ENCODE peak calls at places on chromosomes 1 and 21, in six cellular contexts. B is nephron progenitor cell, V is NCI-H1436, N is NCI-H446 treated with DMSO at 0.1 percent for 48 hours, E is GF-D8, W is PC-9. T is an unnamed sample.

GRCh38 chr1:223835754-223836153 is 10.0 kb downstream of the TP53BP2 start:
- DNase-seq in N (no peak), E (peak), V (no peak), B (no peak), W (no peak), T (no peak)

GRCh38 chr1:27879374-27880082 is 7.2 kb downstream of the THEMIS2 start:
- DNase-seq in W (no peak), E (no peak), V (no peak), N (no peak), B (no peak), T (no peak)

GRCh38 chr1:111742938-111743549 is 3.8 kb upstream of the INKA2 start:
- DNase-seq in W (no peak), B (no peak), E (no peak), N (no peak), V (no peak), T (peak)

GRCh38 chr1:9385801-9386573 is 93.3 kb downstream of the SPSB1 start:
- DNase-seq in N (no peak), W (no peak), E (no peak), V (no peak), B (no peak), T (no peak)

GRCh38 chr1:2573250-2573649 is 13.3 kb upstream of the PRXL2B start:
- DNase-seq in B (no peak), V (no peak), N (no peak), W (no peak), E (no peak), T (no peak)

GRCh38 chr1:245690946-245691456 is 536.2 kb downstream of the KIF26B start:
- DNase-seq in V (no peak), W (no peak), N (no peak), B (no peak), E (no peak), T (no peak)

GRCh38 chr1:6969762-6970161 is 184.5 kb downstream of the CAMTA1 start:
- DNase-seq in N (no peak), V (no peak), B (no peak), E (no peak), W (no peak), T (no peak)

GRCh38 chr1:92342401-92342800 is 43.5 kb downstream of the RPAP2 start:
- DNase-seq in N (no peak), E (no peak), B (no peak), V (no peak), W (no peak), T (no peak)

GRCh38 chr1:104163912-104164476 is 414.3 kb downstream of the AMY1C start:
- DNase-seq in V (no peak), B (no peak), N (no peak), W (no peak), E (no peak), T (no peak)

GRCh38 chr1:246711548-246712003 is 12.6 kb upstream of the SCCPDH start:
- DNase-seq in W (no peak), B (no peak), E (no peak), V (no peak), N (no peak), T (no peak)

GRCh38 chr1:15218287-15219279 is 28.4 kb upstream of the FHAD1 start:
- DNase-seq in V (no peak), N (no peak), B (no peak), W (peak), E (peak), T (no peak)

GRCh38 chr1:42736571-42737200 is 3.4 kb downstream of the CLDN19 start:
- DNase-seq in B (no peak), W (no peak), V (no peak), E (no peak), N (no peak), T (no peak)

GRCh38 chr1:95002167-95002566 is 70.6 kb downstream of the ALG14 start:
- DNase-seq in W (no peak), V (no peak), E (no peak), N (no peak), B (no peak), T (no peak)

GRCh38 chr1:94146273-94146672 is 25.3 kb upstream of the ABCA4 start:
- DNase-seq in N (no peak), E (no peak), B (no peak), V (no peak), W (peak), T (no peak)

GRCh38 chr1:22290157-22290556 is 147.3 kb upstream of the WNT4 start:
- DNase-seq in E (no peak), V (no peak), B (no peak), N (no peak), W (no peak), T (no peak)

GRCh38 chr1:236823559-236823958 is 28.5 kb downstream of the MTR start:
- DNase-seq in B (no peak), V (no peak), W (no peak), N (no peak), E (no peak), T (no peak)

GRCh38 chr1:188240772-188241406 is 1412.1 kb downstream of the PLA2G4A start:
- DNase-seq in W (no peak), V (no peak), B (no peak), N (no peak), E (no peak), T (no peak)

GRCh38 chr21:36082140-36082742 is 12.4 kb downstream of the CBR1 start:
- DNase-seq in W (no peak), B (no peak), V (no peak), N (no peak), E (no peak), T (no peak)

GRCh38 chr1:7363481-7363880 is 407.6 kb upstream of the VAMP3 start:
- DNase-seq in B (no peak), N (no peak), E (no peak), V (no peak), W (no peak), T (no peak)